ENCODE peak calls at places on chromosome 17, in nine cellular contexts. L, C, Y, Z, D, O, A, T and H are unnamed samples.

GRCh38 chr17:10081571-10082169 is 116.7 kb downstream of the GAS7 start:
- DNase-seq in L (no peak), C (no peak), Y (no peak), Z (no peak), D (no peak), O (no peak), A (no peak), T (no peak), H (no peak)

GRCh38 chr17:81030726-81031570 is 4.0 kb upstream of the BAIAP2 start:
- DNase-seq in L (no peak), C (peak; percentile 31), Y (no peak), Z (no peak), D (no peak), O (peak; percentile 77), A (no peak), T (peak; percentile 90), H (no peak)

GRCh38 chr17:43030137-43030767 is 5.2 kb downstream of the RND2 start:
- DNase-seq in L (no peak), C (no peak), Y (no peak), Z (no peak), D (no peak), O (no peak), A (no peak), T (no peak), H (no peak)

GRCh38 chr17:28488154-28488883 is 14.9 kb downstream of the SLC13A2 start:
- DNase-seq in L (no peak), C (no peak), Y (no peak), Z (no peak), D (no peak), O (peak; percentile 59), A (no peak), T (no peak), H (no peak)

GRCh38 chr17:40607641-40608040 is 40.0 kb downstream of the SMARCE1 start:
- DNase-seq in L (no peak), C (no peak), Y (no peak), Z (no peak), D (no peak), O (no peak), A (no peak), T (no peak), H (no peak)

GRCh38 chr17:3528604-3529511 is 28.8 kb downstream of the TRPV3 start:
- DNase-seq in L (peak; percentile 29), C (peak; percentile 49), Y (no peak), Z (peak; percentile 51), D (no peak), O (peak; percentile 8), A (peak; percentile 47), T (peak; percentile 54), H (no peak)

GRCh38 chr17:8189041-8189710 is 804 bp downstream of the BORCS6 start:
- DNase-seq in L (peak; percentile 58), C (no peak), Y (no peak), Z (no peak), D (no peak), O (peak; percentile 72), A (no peak), T (no peak), H (peak; percentile 23)

GRCh38 chr17:42872251-42872965 is 21.4 kb downstream of the AOC3 start:
- DNase-seq in L (no peak), C (no peak), Y (no peak), Z (no peak), D (no peak), O (no peak), A (no peak), T (no peak), H (no peak)

GRCh38 chr17:4609761-4610160 is 25.4 kb downstream of the SMTNL2 start:
- DNase-seq in L (no peak), C (no peak), Y (no peak), Z (no peak), D (no peak), O (no peak), A (no peak), T (no peak), H (no peak)

GRCh38 chr17:9074106-9074505 is 52.8 kb downstream of the NTN1 start:
- DNase-seq in L (no peak), C (no peak), Y (no peak), Z (peak; percentile 27), D (peak; percentile 27), O (no peak), A (no peak), T (no peak), H (no peak)

GRCh38 chr17:77535435-77535834 is 394.7 kb downstream of the SEC14L1 start:
- DNase-seq in L (no peak), C (no peak), Y (no peak), Z (peak; percentile 25), D (no peak), O (no peak), A (no peak), T (peak; percentile 41), H (no peak)

GRCh38 chr17:42760652-42761581 is at the start of gene RAMP2:
- DNase-seq in L (peak; percentile 65), C (no peak), Y (peak; percentile 41), Z (no peak), D (no peak), O (peak; percentile 46), A (no peak), T (peak; percentile 92), H (peak; percentile 65)

GRCh38 chr17:10805911-10806310 is 2.0 kb upstream of the TMEM238L start:
- DNase-seq in L (no peak), C (no peak), Y (no peak), Z (no peak), D (no peak), O (no peak), A (no peak), T (no peak), H (no peak)

GRCh38 chr17:43543300-43543699 is 2.8 kb downstream of the ETV4 start:
- DNase-seq in L (no peak), C (no peak), Y (no peak), Z (peak; percentile 39), D (no peak), O (no peak), A (no peak), T (no peak), H (no peak)

GRCh38 chr17:73030501-73030911 is 62.0 kb downstream of the SLC39A11 start:
- DNase-seq in L (no peak), C (peak; percentile 10), Y (no peak), Z (no peak), D (peak; percentile 60), O (no peak), A (no peak), T (no peak), H (no peak)

GRCh38 chr17:77282524-77283515 is 142.1 kb downstream of the SEC14L1 start:
- DNase-seq in L (no peak), C (peak; percentile 77), Y (no peak), Z (peak; percentile 70), D (peak; percentile 58), O (peak; percentile 77), A (peak; percentile 43), T (no peak), H (no peak)

GRCh38 chr17:32929288-32929574 is 1.3 kb downstream of the TMEM98 start:
- DNase-seq in L (no peak), C (peak; percentile 25), Y (no peak), Z (no peak), D (no peak), O (no peak), A (no peak), T (no peak), H (no peak)

GRCh38 chr17:51372345-51373004 is 112.1 kb downstream of the UTP18 start:
- DNase-seq in L (no peak), C (peak; percentile 55), Y (peak; percentile 33), Z (peak; percentile 89), D (peak; percentile 59), O (no peak), A (peak; percentile 42), T (no peak), H (peak; percentile 19)

GRCh38 chr17:58246104-58246740 is 7.8 kb downstream of the LPO start:
- DNase-seq in L (no peak), C (no peak), Y (no peak), Z (peak; percentile 22), D (no peak), O (no peak), A (no peak), T (peak; percentile 39), H (no peak)
- TF ChIP-seq CTCF in L (no peak), C (no peak), Y (no peak), Z (no peak), D (no peak), O (no peak), A (no peak), T (no peak), H (no peak)

GRCh38 chr17:67221062-67221998 is 23.7 kb downstream of the HELZ start:
- DNase-seq in L (no peak), C (peak; percentile 78), Y (peak; percentile 57), Z (no peak), D (peak; percentile 37), O (no peak), A (no peak), T (no peak), H (peak; percentile 41)
- TF ChIP-seq CTCF in L (no peak), C (peak; percentile 74), Y (peak; percentile 85), Z (peak; percentile 69), D (peak; percentile 45), O (no peak), A (peak; percentile 52), T (peak; percentile 86), H (no peak)

DNA sequence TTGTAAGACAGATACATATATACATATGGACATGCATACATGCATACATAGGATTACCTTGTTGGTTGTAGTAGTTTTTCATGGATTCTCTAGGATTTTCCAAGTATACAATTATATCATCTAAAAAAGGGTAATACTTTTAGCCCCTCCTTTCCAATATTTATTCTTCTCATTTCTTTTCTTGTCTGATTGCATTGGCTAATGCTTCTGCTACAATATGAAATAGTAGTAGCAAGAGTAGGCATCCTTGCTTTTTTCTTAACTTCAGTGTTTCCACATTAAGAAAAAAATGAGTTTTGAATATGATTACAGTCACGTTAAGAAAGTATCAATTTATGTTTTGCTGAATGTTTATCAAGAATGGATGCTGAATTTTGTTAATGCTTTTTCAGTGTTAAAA is 58.0 kb downstream of the RBFOX3 start:
- DNase-seq in L (no peak), C (no peak), Y (no peak), Z (no peak), D (no peak), O (no peak), A (no peak), T (no peak), H (no peak)
- TF ChIP-seq CTCF in L (no peak), C (no peak), Y (no peak), Z (no peak), D (no peak), O (no peak), A (no peak), T (no peak), H (no peak)

DNA sequence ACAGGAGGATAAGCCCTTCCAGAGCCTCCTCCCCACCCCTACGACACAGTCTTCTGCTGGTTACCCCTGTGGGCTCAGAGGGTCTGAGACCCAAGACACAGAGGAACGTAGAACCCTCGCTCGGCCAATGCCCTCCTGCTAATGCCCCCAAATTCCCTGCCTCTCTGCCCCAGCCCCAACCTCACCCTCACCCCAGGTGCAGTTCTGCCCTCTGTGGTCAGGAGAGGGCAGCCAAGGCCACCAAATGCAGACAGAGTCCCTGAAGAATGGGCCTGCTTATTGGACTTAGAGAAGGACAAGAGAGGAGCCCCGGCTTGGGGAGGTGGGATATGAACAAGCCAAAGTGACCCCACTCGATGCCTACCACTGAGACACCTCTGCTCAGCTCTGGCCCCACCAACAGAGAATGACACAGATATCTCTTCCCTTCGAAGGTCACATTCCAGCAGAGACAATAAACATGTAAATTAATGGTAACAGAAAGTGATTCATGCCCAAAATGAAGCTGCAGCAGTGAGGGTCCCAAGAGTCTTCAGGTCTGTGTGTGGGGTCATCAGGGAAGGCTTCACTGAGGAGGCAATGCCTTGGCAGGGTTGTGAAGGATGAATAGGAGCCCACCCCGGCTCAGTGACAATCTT is 80.9 kb upstream of the CCL1 start:
- DNase-seq in L (peak; percentile 25), C (no peak), Y (peak; percentile 48), Z (peak; percentile 71), D (no peak), O (no peak), A (no peak), T (no peak), H (peak; percentile 53)
- TF ChIP-seq CTCF in L (no peak), C (no peak), Y (peak; percentile 45), Z (peak; percentile 68), D (no peak), O (no peak), A (no peak), T (peak; percentile 46), H (no peak)